ENCODE peak calls at places on chromosomes 4 and X, in four cellular contexts. B is GM12878, T is K562, Z is HepG2. N is an unnamed sample.

GRCh38 chr4:84413954-84414353 is 85.1 kb downstream of the NKX6-1 start:
- DNase-seq in Z (no peak), T (no peak), B (no peak), N (no peak)

GRCh38 chr4:19194672-19195071 is 1057.0 kb upstream of the SLIT2 start:
- DNase-seq in T (no peak), Z (no peak), B (no peak), N (no peak)

GRCh38 chrX:69210513-69211065 is 45.3 kb upstream of the PJA1 start:
- DNase-seq in B (no peak), T (no peak), Z (no peak), N (no peak)

GRCh38 chr4:139606600-139607301 is 50.7 kb upstream of the SETD7 start:
- DNase-seq in B (no peak), Z (no peak), T (peak; percentile 22), N (no peak)

GRCh38 chrX:70825366-70825765 is 83.1 kb downstream of the TEX11 start:
- DNase-seq in T (no peak), Z (no peak), B (no peak), N (no peak)

GRCh38 chr4:185384877-185385465 is 10.8 kb downstream of the LRP2BP start:
- DNase-seq in T (peak; percentile 10), Z (no peak), B (no peak), N (no peak)

GRCh38 chr4:150997141-150997540 is 17.9 kb downstream of the LRBA start:
- DNase-seq in B (no peak), Z (no peak), T (no peak), N (no peak)

GRCh38 chr4:15451181-15451865 is 18.4 kb upstream of the CC2D2A start:
- DNase-seq in B (no peak), T (no peak), Z (no peak), N (no peak)

GRCh38 chrX:46588263-46588662 is 14.7 kb downstream of the CHST7 start:
- DNase-seq in B (no peak), T (no peak), Z (no peak), N (no peak)

GRCh38 chr4:7831330-7831729 is 108.3 kb downstream of the AFAP1 start:
- DNase-seq in B (no peak), Z (no peak), T (peak; percentile 15), N (peak; percentile 20)

GRCh38 chr4:2570551-2571222 is 34.2 kb downstream of the FAM193A start:
- DNase-seq in Z (no peak), B (peak; percentile 30), T (no peak), N (no peak)

GRCh38 chr4:7359302-7360063 is 75.2 kb downstream of the PSAPL1 start:
- DNase-seq in B (no peak), T (no peak), Z (no peak), N (no peak)

GRCh38 chrX:143580266-143580665 is 55.6 kb downstream of the SLITRK4 start:
- DNase-seq in Z (no peak), T (no peak), B (no peak), N (no peak)

GRCh38 chr4:2893772-2894171 is 50.1 kb downstream of the ADD1 start:
- DNase-seq in B (no peak), Z (no peak), T (no peak), N (no peak)

GRCh38 chrX:17377047-17377692 is 2.2 kb downstream of the NHS start:
- DNase-seq in T (no peak), B (no peak), Z (no peak), N (no peak)

GRCh38 chr4:139905489-139905888 is 239.9 kb downstream of the MGST2 start:
- DNase-seq in B (no peak), Z (no peak), T (no peak), N (no peak)

GRCh38 chrX:110944793-110945466 is 149.3 kb upstream of the CHRDL1 start:
- DNase-seq in Z (no peak), B (no peak), T (no peak), N (no peak)

GRCh38 chrX:119790977-119791436 is 423 bp downstream of the RPL39 start:
- DNase-seq in B (no peak), T (peak; percentile 50), Z (peak; percentile 30), N (no peak)
- TF ChIP-seq FOXM1 in B (no peak), T (no peak), Z (no peak), N (no peak)

GRCh38 chrX:130120321-130120731 is 10.0 kb upstream of the ELF4 start:
- DNase-seq in Z (no peak), B (no peak), T (no peak), N (peak; percentile 71)

GRCh38 chrX:130120746-130121504 is 10.6 kb upstream of the ELF4 start:
- DNase-seq in Z (peak; percentile 33), B (no peak), T (peak; percentile 74), N (peak; percentile 87)

GRCh38 chrX:130121505-130121800 is 11.2 kb upstream of the ELF4 start:
- DNase-seq in T (peak; percentile 29), B (no peak), Z (no peak), N (no peak)

GRCh38 chrX:130124577-130124976 is 14.3 kb upstream of the ELF4 start:
- DNase-seq in B (no peak), T (no peak), Z (no peak), N (no peak)

GRCh38 chrX:130125090-130125489 is 14.8 kb upstream of the ELF4 start:
- DNase-seq in T (no peak), B (no peak), Z (no peak), N (no peak)
- TF ChIP-seq TARDBP in T (no peak), B (no peak), Z (no peak), N (no peak)

GRCh38 chr4:37936889-37937498 is 23.2 kb upstream of the PTTG2 start:
- DNase-seq in B (no peak), T (no peak), Z (no peak), N (no peak)
- TF ChIP-seq FOXM1 in B (no peak), T (no peak), Z (no peak), N (no peak)

DNA sequence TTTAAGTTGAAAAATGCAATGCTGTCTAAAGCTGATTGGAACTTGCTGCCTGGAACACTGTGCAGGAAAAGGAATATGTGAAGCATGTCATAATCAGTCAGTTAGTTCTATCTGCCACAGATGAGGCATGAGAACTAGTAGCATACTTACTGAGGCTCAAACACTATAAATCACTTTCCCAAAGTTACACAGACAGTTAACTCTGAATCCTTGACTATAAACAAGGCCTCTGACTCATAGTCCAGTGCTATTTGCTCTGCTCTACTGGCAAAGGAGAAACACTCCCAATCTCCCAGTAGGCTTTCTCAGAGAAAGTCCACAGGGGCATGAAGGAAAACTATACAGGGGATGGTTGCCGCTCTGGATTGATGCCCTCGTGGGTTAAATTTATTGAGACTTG is 2078.4 kb upstream of the TENM3 start:
- DNase-seq in T (no peak), Z (peak; percentile 1), B (no peak), N (peak; percentile 36)
- TF ChIP-seq TARDBP in T (no peak), Z (no peak), B (no peak), N (no peak)

GRCh38 chr4:74659576-74660411 is 134.5 kb downstream of the BTC start:
- DNase-seq in Z (peak; percentile 92), T (peak; percentile 23), B (no peak), N (no peak)
- TF ChIP-seq FOXM1 in Z (no peak), T (peak; percentile 93), B (no peak), N (no peak)

GRCh38 chr4:148787831-148788477 is 345.7 kb upstream of the NR3C2 start:
- DNase-seq in Z (no peak), T (no peak), B (no peak), N (peak; percentile 12)
- TF ChIP-seq TARDBP in Z (no peak), T (no peak), B (no peak), N (no peak)

GRCh38 chr4:118388621-118389020 is 35.8 kb upstream of the PRSS12 start:
- DNase-seq in B (no peak), Z (no peak), T (no peak), N (no peak)
- TF ChIP-seq FOXM1 in B (no peak), Z (no peak), T (no peak), N (no peak)